ENCODE peak calls at places on chromosome 16, in ten cellular contexts. G is A673; L is IMR-90; D is HFFc6; O is naive B cell; Z is stimulated activated CD4-positive, alpha-beta T cell treated with anti-CD3 and anti-CD28 coated beads, Interleukin-12 subunit alpha, Interleukin-12 subunit beta, amount 100 ng/mL, for 4 hours; Y is NCI-H2081; X is NCI-H524; H is HTR-8/SVneo; C is WTC11. B is an unnamed sample.

GRCh38 chr16:46673320-46674013 is 15.5 kb downstream of the VPS35 start:
- DNase-seq in G (peak), L (peak), D (peak), O (peak), Z (peak), Y (peak), X (peak), H (peak), C (peak), B (peak)

GRCh38 chr16:56277040-56277439 is 85.8 kb downstream of the GNAO1 start:
- DNase-seq in G (no peak), L (no peak), D (no peak), O (no peak), Z (no peak), Y (peak), X (peak), H (no peak), C (peak), B (no peak)

GRCh38 chr16:75921281-75921680 is 195.0 kb upstream of the CPHXL start:
- DNase-seq in G (no peak), L (no peak), D (no peak), O (no peak), Z (no peak), Y (peak), X (peak), H (no peak), C (no peak), B (no peak)

GRCh38 chr16:52592778-52593177 is 45.8 kb upstream of the TOX3 start:
- DNase-seq in G (no peak), L (no peak), D (no peak), O (no peak), Z (no peak), Y (no peak), X (peak), H (no peak), C (no peak), B (no peak)

GRCh38 chr16:4498546-4499195 is 22.5 kb downstream of the HMOX2 start:
- DNase-seq in G (no peak), L (no peak), D (no peak), O (no peak), Z (no peak), Y (no peak), X (no peak), H (no peak), C (no peak), B (no peak)

GRCh38 chr16:19102187-19102872 is 11.4 kb upstream of the ITPRIPL2 start:
- DNase-seq in G (no peak), L (no peak), D (no peak), O (no peak), Z (no peak), Y (no peak), X (no peak), H (no peak), C (no peak), B (no peak)

GRCh38 chr16:46743232-46743719 is 4.9 kb downstream of the MYLK3 start:
- DNase-seq in G (no peak), L (peak), D (peak), O (peak), Z (no peak), Y (no peak), X (no peak), H (no peak), C (no peak), B (no peak)

GRCh38 chr16:84883301-84883700 is 63.5 kb downstream of the CRISPLD2 start:
- DNase-seq in G (no peak), L (no peak), D (no peak), O (no peak), Z (no peak), Y (no peak), X (no peak), H (no peak), C (peak), B (no peak)

GRCh38 chr16:2024026-2024425 is 2.7 kb upstream of the NHERF2 start:
- DNase-seq in G (no peak), L (no peak), D (no peak), O (no peak), Z (no peak), Y (no peak), X (no peak), H (no peak), C (no peak), B (no peak)

GRCh38 chr16:70778901-70779309 is 22.1 kb downstream of the VAC14 start:
- DNase-seq in G (peak), L (peak), D (peak), O (no peak), Z (no peak), Y (no peak), X (peak), H (peak), C (peak), B (no peak)

GRCh38 chr16:80804061-80804450 is 342 bp downstream of the CDYL2 start:
- DNase-seq in G (peak), L (peak), D (peak), O (peak), Z (peak), Y (no peak), X (peak), H (peak), C (peak), B (peak)